ENCODE peak calls at places on chromosomes 13 and 19, in seven cellular contexts. U is ELR; Z is HEK293T; Q is kidney epithelial cell; P is stimulated activated CD4-positive, alpha-beta T cell treated with anti-CD3 and anti-CD28 coated beads, Interleukin-15, amount 100 ng/mL, for 1 hour; R is GM19239; J is epithelial cell of esophagus. K is an unnamed sample.

GRCh38 chr13:109835321-109835720 is 48.9 kb upstream of the IRS2 start:
- DNase-seq in Q (no peak), U (no peak), J (no peak), Z (no peak), P (no peak), R (no peak), K (no peak)

GRCh38 chr19:31118292-31118925 is 230.8 kb downstream of the TSHZ3 start:
- DNase-seq in P (no peak), R (no peak), J (no peak), Q (no peak), U (no peak), Z (no peak), K (no peak)

GRCh38 chr13:40539954-40540706 is 126.3 kb downstream of the FOXO1 start:
- DNase-seq in U (peak; percentile 75), J (peak; percentile 79), Z (no peak), Q (peak; percentile 67), P (no peak), R (no peak), K (peak; percentile 87)

GRCh38 chr19:49506575-49507105 is 5.8 kb upstream of the FCGRT start:
- DNase-seq in U (peak; percentile 70), R (peak; percentile 62), P (peak; percentile 62), Q (no peak), J (peak; percentile 66), Z (peak; percentile 79), K (peak; percentile 47)

GRCh38 chr19:11729586-11729985 is 9.2 kb downstream of the ZNF823 start:
- DNase-seq in P (no peak), J (no peak), R (no peak), Q (no peak), Z (no peak), U (no peak), K (no peak)

GRCh38 chr13:29572575-29572974 is 22.9 kb downstream of the SLC7A1 start:
- DNase-seq in Q (no peak), U (no peak), R (no peak), J (no peak), P (no peak), Z (no peak), K (no peak)

GRCh38 chr19:4597278-4597974 is 37.9 kb upstream of the SEMA6B start:
- DNase-seq in Z (no peak), U (no peak), P (no peak), J (no peak), Q (no peak), R (no peak), K (no peak)

GRCh38 chr13:75263741-75264407 is 218.1 kb downstream of the TBC1D4 start:
- DNase-seq in R (no peak), U (peak; percentile 17), P (no peak), Q (no peak), Z (no peak), J (no peak), K (peak; percentile 19)

GRCh38 chr13:31742102-31742695 is 2.9 kb downstream of the RXFP2 start:
- DNase-seq in U (peak; percentile 84), Z (peak; percentile 57), Q (no peak), P (peak; percentile 30), R (peak; percentile 22), J (peak; percentile 65), K (peak; percentile 88)

GRCh38 chr13:80276371-80277289 is 64.3 kb downstream of the SPRY2 start:
- DNase-seq in R (no peak), U (peak; percentile 42), J (peak; percentile 59), Q (peak; percentile 69), Z (peak; percentile 39), P (no peak), K (no peak)

GRCh38 chr13:65461590-65461989 is 1768.5 kb downstream of the PCDH9 start:
- DNase-seq in U (peak; percentile 28), J (no peak), Q (no peak), R (no peak), Z (peak; percentile 30), P (no peak), K (no peak)

GRCh38 chr19:48568345-48568886 is 16.4 kb downstream of the SULT2B1 start:
- DNase-seq in Q (peak; percentile 79), P (no peak), R (no peak), U (peak; percentile 93), Z (no peak), J (peak; percentile 86), K (peak; percentile 93)

GRCh38 chr19:8577247-8577646 is at the start of gene MYO1F:
- DNase-seq in J (no peak), R (no peak), P (no peak), Q (no peak), U (no peak), Z (no peak), K (no peak)

GRCh38 chr19:40578442-40578908 is 1.8 kb downstream of the SHKBP1 start:
- DNase-seq in P (no peak), Z (peak; percentile 72), Q (no peak), R (no peak), J (no peak), U (peak; percentile 57), K (peak; percentile 33)

GRCh38 chr19:4453232-4454179 is 4.1 kb downstream of the UBXN6 start:
- DNase-seq in Z (no peak), R (no peak), U (no peak), J (no peak), P (no peak), Q (no peak), K (no peak)

GRCh38 chr19:40603071-40603718 is 2.0 kb downstream of the LTBP4 start:
- DNase-seq in J (peak; percentile 61), P (no peak), R (no peak), Q (no peak), U (peak; percentile 35), Z (no peak), K (peak; percentile 79)

GRCh38 chr13:31000889-31001288 is 68.4 kb downstream of the TEX26 start:
- DNase-seq in Z (no peak), Q (no peak), U (no peak), J (peak; percentile 13), P (no peak), R (no peak), K (peak; percentile 62)

GRCh38 chr19:35299523-35300339 is 7.8 kb downstream of the MAG start:
- DNase-seq in U (peak; percentile 14), R (no peak), J (no peak), P (no peak), Q (no peak), Z (peak; percentile 97), K (no peak)

GRCh38 chr19:13143135-13143534 is 7.0 kb downstream of the STX10 start:
- DNase-seq in U (peak; percentile 82), Z (no peak), R (no peak), P (no peak), Q (no peak), J (no peak), K (peak; percentile 84)

GRCh38 chr19:9445037-9445436 is 9.7 kb upstream of the ZNF266 start:
- DNase-seq in P (no peak), Z (no peak), U (no peak), R (no peak), Q (no peak), J (no peak), K (no peak)

GRCh38 chr19:23716792-23717191 is 29.8 kb upstream of the ZNF675 start:
- DNase-seq in Q (no peak), Z (no peak), J (peak; percentile 38), U (peak; percentile 17), R (no peak), P (no peak), K (no peak)

GRCh38 chr19:8638078-8638619 is 7.7 kb downstream of the NFILZ start:
- DNase-seq in J (no peak), U (no peak), P (no peak), Q (no peak), Z (no peak), R (no peak), K (peak; percentile 21)

GRCh38 chr13:101728021-101728420 is 275.5 kb downstream of the ITGBL1 start:
- DNase-seq in Q (no peak), P (no peak), U (no peak), R (no peak), J (no peak), Z (no peak), K (no peak)

GRCh38 chr19:38321646-38322323 is 2.1 kb downstream of the KCNK6 start:
- DNase-seq in U (no peak), Q (no peak), J (peak; percentile 94), P (no peak), R (no peak), Z (no peak), K (peak; percentile 90)

GRCh38 chr13:110714798-110715394 is 1.4 kb downstream of the ING1 start:
- DNase-seq in Z (no peak), U (peak; percentile 60), R (no peak), J (peak; percentile 53), Q (no peak), P (peak; percentile 32), K (peak; percentile 36)

GRCh38 chr19:34452671-34453253 is 24.6 kb downstream of the UBA2 start:
- DNase-seq in Z (no peak), P (no peak), J (no peak), U (no peak), Q (no peak), R (no peak), K (no peak)

GRCh38 chr19:2978467-2978767 is 1.1 kb downstream of the TLE6 start:
- DNase-seq in Z (no peak), U (no peak), P (no peak), Q (no peak), R (no peak), J (no peak), K (no peak)

GRCh38 chr19:14081797-14082674 is 3.5 kb downstream of the C19orf67 start:
- DNase-seq in R (no peak), J (peak; percentile 85), P (no peak), Q (no peak), U (peak; percentile 44), Z (no peak), K (no peak)

GRCh38 chr13:112244061-112244460 is 132.1 kb upstream of the SPACA7 start:
- DNase-seq in Z (no peak), Q (no peak), R (no peak), U (no peak), P (no peak), J (no peak), K (no peak)

GRCh38 chr13:110274687-110275086 is 32.3 kb downstream of the COL4A1 start:
- DNase-seq in P (no peak), R (no peak), Q (no peak), J (no peak), U (peak; percentile 20), Z (no peak), K (peak; percentile 27)

GRCh38 chr13:73103238-73103637 is 44.4 kb downstream of the KLF5 start:
- DNase-seq in P (no peak), Q (no peak), U (no peak), Z (no peak), J (no peak), R (no peak), K (no peak)

GRCh38 chr13:33870046-33870668 is 52.2 kb downstream of the RFC3 start:
- DNase-seq in Z (no peak), U (no peak), R (no peak), J (no peak), Q (no peak), P (no peak), K (no peak)

GRCh38 chr13:24745861-24746617 is 17.9 kb upstream of the RNF17 start:
- DNase-seq in U (no peak), R (no peak), P (no peak), Q (no peak), Z (no peak), J (no peak), K (no peak)

GRCh38 chr13:51912091-51912490 is 50.3 kb downstream of the CCDC70 start:
- DNase-seq in R (no peak), Q (no peak), Z (no peak), J (peak; percentile 48), P (no peak), U (no peak), K (no peak)

GRCh38 chr13:47672982-47673670 is 327.9 kb downstream of the SUCLA2 start:
- DNase-seq in Z (no peak), R (no peak), U (peak; percentile 64), J (peak; percentile 7), P (no peak), Q (peak; percentile 19), K (peak; percentile 98)

GRCh38 chr13:76620036-76620435 is 266.2 kb downstream of the KCTD12 start:
- DNase-seq in Z (no peak), P (no peak), J (peak; percentile 59), Q (no peak), R (no peak), U (peak; percentile 6), K (no peak)

GRCh38 chr13:101415358-101416174 is 742 bp downstream of the NALCN start:
- DNase-seq in P (no peak), U (peak; percentile 5), R (no peak), J (no peak), Q (no peak), Z (no peak), K (no peak)